ENCODE peak calls at places on chromosomes 3 and 15, in five cellular contexts. W is A549, N is OCI-LY7, R is psoas muscle, V is astrocyte. I is an unnamed sample. For H3K4me1, the result is how much of the 10 kb centered on the place peaks cover.

GRCh38 chr3:96700322-96701315 is 113.8 kb upstream of the EPHA6 start:
- DNase-seq in W (no peak), N (no peak), R (no peak), V (no peak), I (no peak)

GRCh38 chr3:15822281-15822680 is 24.5 kb upstream of the ANKRD28 start:
- DNase-seq in W (no peak), N (no peak), R (no peak), V (no peak), I (no peak)

GRCh38 chr3:128320551-128321340 is 145.9 kb downstream of the DNAJB8 start:
- DNase-seq in W (no peak), N (no peak), R (no peak), V (no peak), I (no peak)

GRCh38 chr15:32060706-32061105 is 30.4 kb downstream of the CHRNA7 start:
- DNase-seq in W (no peak), N (no peak), R (no peak), V (no peak), I (no peak)

GRCh38 chr3:194869482-194870169 is 183.9 kb downstream of the FAM43A start:
- DNase-seq in W (no peak), N (no peak), R (no peak), V (peak), I (no peak)

GRCh38 chr3:16467368-16467767 is 46.1 kb downstream of the RFTN1 start:
- DNase-seq in W (no peak), N (no peak), R (no peak), V (no peak), I (no peak)

GRCh38 chr15:68693071-68693470 is 114.3 kb downstream of the CORO2B start:
- DNase-seq in W (no peak), N (no peak), R (no peak), V (no peak), I (no peak)

GRCh38 chr3:44969170-44969569 is 6.8 kb downstream of the ZDHHC3 start:
- DNase-seq in W (no peak), N (peak), R (no peak), V (no peak), I (no peak)

GRCh38 chr15:31296304-31297220 is 30.1 kb upstream of the KLF13 start:
- DNase-seq in W (peak), N (no peak), R (no peak), V (no peak), I (peak)

GRCh38 chr15:66359740-66360139 is 3.3 kb upstream of the TIPIN start:
- DNase-seq in W (no peak), N (peak), R (no peak), V (no peak), I (no peak)

GRCh38 chr3:195896361-195897080 is 11.8 kb downstream of the TNK2 start:
- DNase-seq in W (no peak), N (peak), R (no peak), V (peak), I (no peak)

GRCh38 chr3:131216340-131216739 is 165.2 kb upstream of the NUDT16 start:
- DNase-seq in W (no peak), N (no peak), R (no peak), V (no peak), I (no peak)

GRCh38 chr3:14319654-14320182 is 82.7 kb upstream of the SLC6A6 start:
- DNase-seq in W (peak), N (peak), R (no peak), V (peak), I (no peak)
- H3K4me1 ChIP-seq in W (under half), N (under half), R (under half), V (under half), I (under half)

GRCh38 chr15:28101201-28101600 is 2.1 kb upstream of the OCA2 start:
- DNase-seq in W (no peak), N (no peak), R (no peak), V (no peak), I (no peak)

GRCh38 chr15:28098360-28098765 is 752 bp downstream of the OCA2 start:
- DNase-seq in W (no peak), N (no peak), R (no peak), V (no peak), I (no peak)

GRCh38 chr15:28100516-28101195 is 1.5 kb upstream of the OCA2 start:
- DNase-seq in W (no peak), N (no peak), R (no peak), V (no peak), I (no peak)

GRCh38 chr15:28098766-28099554 is at the start of gene OCA2:
- DNase-seq in W (peak), N (no peak), R (peak), V (peak), I (peak)

GRCh38 chr15:28099555-28100140 is 533 bp upstream of the OCA2 start:
- DNase-seq in W (no peak), N (no peak), R (no peak), V (no peak), I (no peak)
- H3K4me3 ChIP-seq in W (peak), N (no peak), R (peak), V (no peak), I (no peak)

DNA sequence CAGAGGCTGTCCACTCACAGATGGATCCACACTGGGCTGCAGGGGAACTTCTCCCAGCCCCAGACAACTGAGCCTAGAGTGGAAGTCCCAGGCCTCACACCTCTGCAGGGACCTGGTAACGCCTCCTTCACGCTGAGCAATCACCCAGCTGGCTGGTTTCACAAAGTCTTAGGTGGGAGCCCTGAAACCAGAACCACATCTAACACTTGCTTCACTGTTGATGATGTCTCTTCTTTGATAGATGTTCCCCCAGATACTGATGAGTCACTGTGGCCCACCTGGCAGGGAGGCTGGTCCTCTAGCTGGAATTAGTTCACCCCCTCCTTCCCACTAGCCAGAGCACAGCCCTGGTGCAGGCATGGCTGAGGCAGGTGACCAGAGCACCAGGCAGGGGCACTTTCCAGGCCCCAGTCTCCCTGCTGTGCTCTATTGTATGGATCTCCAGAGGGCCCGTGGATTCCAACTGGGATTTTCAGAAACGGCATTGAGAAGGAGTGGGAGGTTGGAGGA is 33.5 kb downstream of the MYL3 start:
- DNase-seq in W (no peak), N (no peak), R (no peak), V (no peak), I (no peak)
- TF ChIP-seq CTCF in W (no peak), N (no peak), R (no peak), V (no peak), I (no peak)

GRCh38 chr3:4564928-4565586 is 71.9 kb downstream of the ITPR1 start:
- DNase-seq in W (no peak), N (no peak), R (no peak), V (no peak), I (no peak)

GRCh38 chr3:4561661-4562060 is 68.5 kb downstream of the ITPR1 start:
- DNase-seq in W (no peak), N (no peak), R (no peak), V (no peak), I (no peak)

GRCh38 chr3:4565806-4566501 is 72.8 kb downstream of the ITPR1 start:
- DNase-seq in W (no peak), N (no peak), R (no peak), V (no peak), I (no peak)

GRCh38 chr3:4562595-4562994 is 69.4 kb downstream of the ITPR1 start:
- DNase-seq in W (no peak), N (no peak), R (no peak), V (no peak), I (no peak)
- H3K4me1 ChIP-seq in W (under half), N (under half), R (under half), V (under half), I (under half)

GRCh38 chr15:96343529-96344072 is 13.1 kb downstream of the NR2F2 start:
- DNase-seq in W (no peak), N (no peak), R (no peak), V (no peak), I (no peak)
- H3K4me3 ChIP-seq in W (no peak), N (no peak), R (peak), V (peak), I (no peak)

DNA sequence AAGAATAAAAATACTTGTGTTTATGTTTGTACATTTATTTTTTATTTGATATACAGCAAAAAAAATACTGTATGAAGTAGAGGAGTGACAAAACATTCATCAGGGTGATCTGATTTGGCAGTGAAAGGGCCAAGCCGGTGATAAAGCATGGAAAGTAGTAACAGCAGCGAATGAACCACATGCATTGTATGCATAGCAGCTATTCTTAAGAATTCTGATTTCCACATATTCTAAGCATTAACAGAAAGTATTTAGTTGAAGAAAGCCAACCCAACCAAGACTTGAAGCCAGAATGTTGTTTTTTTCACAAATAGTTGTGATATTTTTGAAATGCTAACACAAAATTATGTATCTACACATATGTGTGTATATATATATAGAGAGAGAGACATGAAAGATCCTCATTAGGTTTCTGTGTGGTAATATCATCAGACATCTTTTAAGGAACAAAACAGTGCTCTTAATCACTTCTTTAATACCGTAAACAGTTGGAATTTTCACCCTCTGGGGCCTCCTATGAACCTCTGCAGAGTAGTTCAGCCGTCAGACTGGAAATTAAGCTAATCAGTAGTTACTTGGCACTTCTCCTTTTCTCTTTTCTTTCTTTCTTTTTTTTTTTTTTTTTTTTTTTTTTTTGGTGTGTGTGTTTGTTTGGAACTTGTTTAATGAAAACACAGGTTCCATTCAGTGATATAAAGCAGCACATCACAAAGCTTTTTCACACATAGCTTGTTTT is 139.6 kb downstream of the CMSS1 start:
- DNase-seq in W (no peak), N (no peak), R (no peak), V (no peak), I (no peak)
- TF ChIP-seq CTCF in W (no peak), N (no peak), R (no peak), V (no peak), I (no peak)